ENCODE peak calls at places on chromosomes 3 and 15, in ten cellular contexts. P is stimulated activated CD4-positive, alpha-beta T cell treated with anti-CD3 and anti-CD28 coated beads, TNF-alpha, amount 100 ng/mL, for 24 hours; O is sciatic nerve; B is T-cell; C is dorsolateral prefrontal cortex; M is HuH-7.5; X is colonic mucosa; J is T-helper 2 cell; A is fibroblast of mammary gland; S is NCI-H2029. G is an unnamed sample.

GRCh38 chr15:65595960-65596359 is 15.0 kb downstream of the INTS14 start:
- DNase-seq in P (no peak), O (no peak), B (peak; percentile 22), C (no peak), M (peak; percentile 45), X (no peak), J (peak; percentile 20), A (peak; percentile 19), S (no peak), G (no peak)

GRCh38 chr3:127831723-127832172 is 9.4 kb upstream of the MGLL start:
- DNase-seq in P (no peak), O (no peak), B (no peak), C (no peak), M (peak; percentile 72), X (peak; percentile 81), J (peak; percentile 20), A (peak; percentile 61), S (peak; percentile 59), G (no peak)

GRCh38 chr3:161137260-161137659 is 32.1 kb upstream of the B3GALNT1 start:
- DNase-seq in P (no peak), O (no peak), B (no peak), C (no peak), M (no peak), X (no peak), J (no peak), A (no peak), S (no peak), G (no peak)

GRCh38 chr3:11155341-11156025 is 1.2 kb downstream of the HRH1 start:
- DNase-seq in P (peak; percentile 36), O (peak; percentile 80), B (no peak), C (peak; percentile 50), M (peak; percentile 87), X (peak; percentile 73), J (peak; percentile 61), A (peak; percentile 85), S (peak; percentile 15), G (no peak)

GRCh38 chr3:177150970-177151627 is 46.2 kb downstream of the TBL1XR1 start:
- DNase-seq in P (no peak), O (no peak), B (no peak), C (no peak), M (no peak), X (no peak), J (peak; percentile 76), A (peak; percentile 86), S (peak; percentile 65), G (no peak)

GRCh38 chr15:63236272-63236671 is 41.1 kb upstream of the APH1B start:
- DNase-seq in P (no peak), O (no peak), B (no peak), C (no peak), M (no peak), X (no peak), J (no peak), A (peak; percentile 89), S (no peak), G (no peak)

GRCh38 chr3:115790759-115791158 is 167.4 kb downstream of the GAP43 start:
- DNase-seq in P (peak; percentile 37), O (no peak), B (no peak), C (no peak), M (peak; percentile 60), X (no peak), J (peak; percentile 50), A (peak; percentile 99), S (no peak), G (no peak)

GRCh38 chr3:141051641-141052569 is 758 bp downstream of the SPSB4 start:
- DNase-seq in P (no peak), O (no peak), B (no peak), C (no peak), M (peak; percentile 45), X (no peak), J (no peak), A (peak; percentile 12), S (no peak), G (no peak)

GRCh38 chr3:9928158-9928557 is 5.5 kb upstream of the CRELD1 start:
- DNase-seq in P (no peak), O (no peak), B (no peak), C (no peak), M (no peak), X (no peak), J (no peak), A (no peak), S (no peak), G (no peak)